ENCODE peak calls at places on chromosomes 3 and 15, in nine cellular contexts. Y, P, D, E, F, C, R, U and B are unnamed samples.

GRCh38 chr3:136728434-136728833 is 23.7 kb downstream of the STAG1 start:
- DNase-seq in Y (no peak), P (no peak), D (no peak), E (no peak), F (no peak), C (no peak), R (no peak), U (no peak), B (no peak)

GRCh38 chr3:141878812-141879211 is 2.4 kb downstream of the ATP1B3 start:
- DNase-seq in Y (no peak), P (peak; percentile 5), D (no peak), E (no peak), F (no peak), C (no peak), R (peak; percentile 28), U (no peak), B (no peak)

GRCh38 chr3:106169351-106169750 is 300.5 kb upstream of the CBLB start:
- DNase-seq in Y (no peak), P (no peak), D (no peak), E (no peak), F (no peak), C (no peak), R (no peak), U (no peak), B (no peak)

GRCh38 chr3:151101270-151101954 is 15.9 kb downstream of the MED12L start:
- DNase-seq in Y (no peak), P (no peak), D (peak; percentile 17), E (no peak), F (no peak), C (no peak), R (no peak), U (no peak), B (no peak)

GRCh38 chr3:52851348-52851747 is 16.5 kb upstream of the MUSTN1 start:
- DNase-seq in Y (peak; percentile 48), P (peak; percentile 38), D (no peak), E (peak; percentile 20), F (no peak), C (peak; percentile 37), R (no peak), U (no peak), B (no peak)

GRCh38 chr3:85721409-85722145 is 762.8 kb downstream of the CADM2 start:
- DNase-seq in Y (no peak), P (no peak), D (no peak), E (no peak), F (no peak), C (no peak), R (no peak), U (no peak), B (no peak)

GRCh38 chr15:90836296-90836871 is 32.0 kb upstream of the FURIN start:
- DNase-seq in Y (no peak), P (no peak), D (no peak), E (no peak), F (no peak), C (peak; percentile 59), R (no peak), U (no peak), B (no peak)

GRCh38 chr3:149277338-149277813 is 55.7 kb upstream of the CP start:
- DNase-seq in Y (no peak), P (no peak), D (no peak), E (peak; percentile 16), F (no peak), C (peak; percentile 18), R (peak; percentile 45), U (no peak), B (no peak)

GRCh38 chr3:150384517-150385212 is 23.4 kb upstream of the TSC22D2 start:
- DNase-seq in Y (no peak), P (no peak), D (peak; percentile 17), E (peak; percentile 54), F (no peak), C (no peak), R (no peak), U (no peak), B (peak; percentile 52)

GRCh38 chr15:87634361-87634760 is 622.2 kb downstream of the NTRK3 start:
- DNase-seq in Y (no peak), P (no peak), D (no peak), E (no peak), F (no peak), C (no peak), R (no peak), U (no peak), B (no peak)

GRCh38 chr15:87638554-87639083 is 617.9 kb downstream of the NTRK3 start:
- DNase-seq in Y (no peak), P (no peak), D (no peak), E (no peak), F (no peak), C (no peak), R (no peak), U (no peak), B (no peak)

GRCh38 chr15:87633471-87633870 is 623.1 kb downstream of the NTRK3 start:
- DNase-seq in Y (no peak), P (no peak), D (no peak), E (no peak), F (no peak), C (no peak), R (no peak), U (no peak), B (no peak)

DNA sequence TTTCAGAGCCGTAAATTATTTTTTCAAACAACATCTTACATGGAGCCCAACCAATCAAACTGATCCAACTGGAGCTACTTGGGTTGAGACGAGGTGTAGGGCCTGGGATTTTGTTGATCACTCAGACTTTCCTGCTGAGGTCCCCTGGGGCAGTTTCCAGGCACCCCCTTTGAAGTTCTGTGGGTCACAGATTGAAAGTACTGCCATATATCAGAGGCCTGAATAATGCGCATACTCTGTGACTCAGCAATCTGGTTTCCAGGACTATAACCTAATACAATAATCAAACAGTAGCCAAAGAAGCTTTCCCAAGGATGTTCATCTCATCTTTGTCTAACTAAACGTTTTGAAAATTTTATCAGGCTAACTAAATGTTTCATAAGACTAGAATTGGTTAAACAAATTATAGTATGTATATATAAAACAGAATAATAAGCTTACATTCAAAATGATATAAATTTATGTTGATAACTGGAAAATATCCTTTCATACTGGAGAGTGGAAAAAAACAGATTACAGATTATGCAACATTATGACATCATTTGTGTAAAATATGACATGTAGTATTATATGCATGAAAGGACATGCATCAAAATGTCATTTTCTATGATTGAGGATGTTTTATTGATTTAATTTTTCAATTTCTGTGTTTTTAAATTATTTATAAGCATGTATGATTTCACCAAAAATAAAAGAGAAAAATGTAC is 617.1 kb downstream of the NTRK3 start:
- DNase-seq in Y (no peak), P (no peak), D (no peak), E (no peak), F (no peak), C (no peak), R (no peak), U (no peak), B (no peak)
- H3K9me3 ChIP-seq in Y (no peaks in the 10 kb centered on the region), P (no peaks in the 10 kb centered on the region), D (no peaks in the 10 kb centered on the region), E (no peaks in the 10 kb centered on the region), F (no peaks in the 10 kb centered on the region), C (no peaks in the 10 kb centered on the region), R (no peaks in the 10 kb centered on the region), U (no peaks in the 10 kb centered on the region), B (no peaks in the 10 kb centered on the region)

GRCh38 chr3:72265250-72265649 is 480.3 kb upstream of the PROK2 start:
- DNase-seq in Y (no peak), P (no peak), D (no peak), E (no peak), F (no peak), C (no peak), R (no peak), U (no peak), B (no peak)
- TF ChIP-seq CTCF in Y (no peak), P (no peak), D (peak; percentile 16), E (peak; percentile 33), F (no peak), C (no peak), R (peak; percentile 26), U (no peak), B (no peak)

GRCh38 chr15:28932361-28932760 is 46.6 kb downstream of the APBA2 start:
- DNase-seq in Y (no peak), P (no peak), D (no peak), E (no peak), F (no peak), C (no peak), R (no peak), U (no peak), B (no peak)
- H3K9me3 ChIP-seq in Y (no peaks in the 10 kb centered on the region), P (no peaks in the 10 kb centered on the region), D (no peaks in the 10 kb centered on the region), E (no peaks in the 10 kb centered on the region), F (no peaks in the 10 kb centered on the region), C (peaks cover 6% of the 10 kb centered on the region), R (no peaks in the 10 kb centered on the region), U (no peaks in the 10 kb centered on the region), B (no peaks in the 10 kb centered on the region)

DNA sequence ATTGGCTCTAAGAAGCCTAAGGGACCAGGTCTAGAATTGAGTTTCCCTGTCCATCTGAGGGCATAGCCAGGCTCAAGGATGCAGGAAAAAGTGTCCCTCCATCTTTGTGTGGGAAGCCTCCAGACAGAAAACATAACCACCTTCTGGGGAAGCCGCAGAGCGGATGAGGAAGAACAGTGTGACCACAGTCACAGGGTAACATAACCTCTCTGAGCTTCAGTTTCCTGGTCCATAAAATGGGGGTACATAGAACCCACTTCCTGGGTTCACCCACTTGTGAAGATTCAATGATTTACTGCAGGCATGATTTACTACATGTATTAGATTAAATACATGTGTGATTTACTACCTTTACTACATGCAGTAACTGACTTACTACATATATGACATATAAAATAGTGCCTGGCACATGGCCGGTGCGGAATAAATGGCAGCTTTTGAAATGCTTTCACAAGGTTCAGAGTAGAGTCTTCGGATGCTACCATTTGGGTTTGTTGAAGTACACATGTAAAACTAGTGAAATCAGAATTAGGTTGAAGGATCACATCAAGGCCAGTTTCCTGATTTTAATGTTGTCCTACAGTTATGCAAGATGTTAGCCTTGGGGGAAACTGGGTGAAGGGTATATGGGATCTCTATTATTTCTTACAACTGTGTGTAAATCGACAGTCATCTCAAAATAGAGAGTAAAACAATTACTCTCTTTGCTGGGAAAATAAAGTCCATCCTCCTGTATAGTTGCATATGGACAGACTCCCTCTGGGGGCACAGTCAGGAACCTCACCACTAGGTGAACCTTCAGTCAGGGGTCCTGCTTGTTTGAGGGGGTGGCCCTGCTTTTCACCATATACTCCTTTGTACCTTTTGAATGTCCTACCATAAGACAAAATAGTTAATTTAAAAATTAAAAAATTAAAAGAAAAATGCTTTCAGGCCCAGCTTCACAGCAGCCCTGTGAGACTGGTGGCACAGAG is 86.0 kb downstream of the SEMA5B start:
- DNase-seq in Y (no peak), P (no peak), D (no peak), E (no peak), F (no peak), C (no peak), R (no peak), U (no peak), B (no peak)
- TF ChIP-seq CTCF in Y (no peak), P (peak; percentile 69), D (no peak), E (peak; percentile 33), F (no peak), C (peak; percentile 60), R (no peak), U (no peak), B (no peak)